ENCODE peak calls at places on chromosomes 3 and 15, in seven cellular contexts. Z is adrenal gland; A is HTR-8/SVneo; E is NCI-H69; S is LoVo; L is CD8-positive, alpha-beta T cell; W is T-helper 1 cell. U is an unnamed sample.

GRCh38 chr3:48926425-48927392 is 8.1 kb downstream of the ARIH2 start:
- DNase-seq in Z (peak), S (no peak), A (no peak), W (no peak), L (no peak), E (no peak), U (no peak)

GRCh38 chr3:52456169-52456799 is 880 bp downstream of the NISCH start:
- DNase-seq in Z (peak), L (peak), S (no peak), A (no peak), E (peak), W (no peak), U (no peak)

GRCh38 chr15:71730277-71731144 is 79.8 kb upstream of the NR2E3 start:
- DNase-seq in A (peak), L (no peak), W (no peak), E (peak), S (peak), Z (peak), U (no peak)

GRCh38 chr3:18847583-18848197 is 300.6 kb upstream of the KCNH8 start:
- DNase-seq in W (no peak), E (peak), A (peak), L (no peak), Z (no peak), S (peak), U (no peak)

GRCh38 chr3:17678116-17678741 is 64.2 kb downstream of the TBC1D5 start:
- DNase-seq in W (no peak), Z (no peak), A (no peak), S (no peak), L (no peak), E (no peak), U (no peak)

GRCh38 chr3:165778456-165778855 is 58.8 kb downstream of the BCHE start:
- DNase-seq in E (no peak), W (no peak), L (no peak), A (no peak), S (no peak), Z (no peak), U (no peak)

GRCh38 chr3:18190646-18191045 is 234.5 kb downstream of the SATB1 start:
- DNase-seq in Z (no peak), L (no peak), E (no peak), S (no peak), A (no peak), W (no peak), U (no peak)

GRCh38 chr3:88462241-88462640 is 312.5 kb downstream of the C3orf38 start:
- DNase-seq in Z (no peak), W (no peak), A (no peak), S (no peak), E (no peak), L (no peak), U (no peak)

GRCh38 chr15:38332711-38333110 is 80.1 kb downstream of the SPRED1 start:
- DNase-seq in L (no peak), A (no peak), E (no peak), S (no peak), Z (no peak), W (no peak), U (no peak)

GRCh38 chr3:127410678-127411077 is 122.8 kb upstream of the PRR20G start:
- DNase-seq in A (no peak), L (no peak), E (no peak), W (no peak), S (no peak), Z (no peak), U (no peak)

GRCh38 chr3:46496745-46497555 is 826 bp upstream of the RTP3 start:
- DNase-seq in A (no peak), E (peak), W (no peak), S (no peak), L (peak), Z (no peak), U (peak)

GRCh38 chr15:100335335-100335999 is 6.3 kb downstream of the ADAMTS17 start:
- DNase-seq in W (no peak), Z (no peak), E (no peak), A (no peak), L (no peak), S (no peak), U (no peak)

GRCh38 chr15:78162038-78162437 is 12.9 kb downstream of the IDH3A start:
- DNase-seq in S (no peak), W (no peak), E (no peak), Z (no peak), L (peak), A (no peak), U (no peak)

GRCh38 chr3:195208183-195208582 is 62.8 kb downstream of the XXYLT1 start:
- DNase-seq in Z (no peak), W (no peak), S (no peak), E (no peak), L (no peak), A (no peak), U (no peak)

GRCh38 chr3:66603161-66603611 is 102.4 kb upstream of the LRIG1 start:
- DNase-seq in E (no peak), A (no peak), Z (no peak), S (no peak), W (no peak), L (no peak), U (no peak)

GRCh38 chr15:96737408-96737807 is 406.9 kb downstream of the NR2F2 start:
- DNase-seq in E (no peak), W (no peak), S (no peak), L (no peak), A (no peak), Z (peak), U (no peak)

GRCh38 chr3:52128118-52128683 is 26.0 kb downstream of the POC1A start:
- DNase-seq in W (no peak), L (no peak), S (peak), A (peak), Z (peak), E (no peak), U (no peak)